ENCODE peak calls at places on chromosomes 2 and 18, in five cellular contexts. D, M, L, K and N are unnamed samples.

GRCh38 chr2:79369127-79369526 is 143.7 kb upstream of the CTNNA2 start:
- DNase-seq in M (peak), K (peak), L (no peak), D (no peak), N (no peak)

GRCh38 chr2:225104971-225105370 is 62.7 kb upstream of the DOCK10 start:
- DNase-seq in L (peak), K (no peak), M (no peak), D (no peak), N (peak)

GRCh38 chr18:59056706-59057492 is 82.8 kb upstream of the SEC11C start:
- DNase-seq in D (peak), M (peak), L (peak), K (peak), N (peak)

GRCh38 chr2:19068206-19068605 is 290.2 kb downstream of the OSR1 start:
- DNase-seq in M (no peak), K (no peak), L (no peak), D (no peak), N (no peak)

GRCh38 chr2:55885129-55885943 is 38.2 kb downstream of the EFEMP1 start:
- DNase-seq in K (no peak), D (no peak), L (peak), M (peak), N (peak)

GRCh38 chr2:172246649-172247048 is 143.9 kb upstream of the DLX2 start:
- DNase-seq in M (peak), L (peak), D (no peak), K (no peak), N (peak)

GRCh38 chr2:25367296-25367695 is 25.6 kb upstream of the DNMT3A start:
- DNase-seq in K (no peak), D (no peak), M (no peak), L (no peak), N (no peak)

GRCh38 chr2:160308915-160309314 is 108.8 kb upstream of the ITGB6 start:
- DNase-seq in D (no peak), K (no peak), L (peak), M (no peak), N (peak)